ENCODE peak calls at places on chromosomes 5 and 9, in eight cellular contexts. Y is neural progenitor cell, U is body of pancreas, V is OCI-LY7, H is D721Med, T is hepatocyte, L is cardiac muscle cell, P is HFF-Myc. J is an unnamed sample.

GRCh38 chr5:142938201-142938600 is 168.0 kb downstream of the ARHGAP26 start:
- DNase-seq in T (no peak), P (no peak), L (no peak), V (no peak), U (no peak), Y (no peak), H (no peak), J (no peak)

GRCh38 chr9:751137-752051 is 90.1 kb upstream of the DMRT1 start:
- DNase-seq in H (no peak), L (peak), U (no peak), V (peak), Y (no peak), T (no peak), P (no peak), J (no peak)

GRCh38 chr5:153352685-153353219 is 137.7 kb upstream of the GRIA1 start:
- DNase-seq in L (no peak), T (no peak), Y (no peak), P (no peak), H (no peak), V (no peak), U (no peak), J (no peak)

GRCh38 chr5:31531543-31531887 is 378 bp downstream of the DROSHA start:
- DNase-seq in U (peak), T (peak), L (peak), V (peak), Y (peak), P (no peak), H (no peak), J (no peak)

GRCh38 chr9:101388507-101388993 is 3.7 kb upstream of the BAAT start:
- DNase-seq in L (no peak), U (no peak), T (no peak), Y (no peak), H (no peak), V (no peak), P (no peak), J (no peak)

GRCh38 chr5:37888476-37888875 is 48.6 kb upstream of the GDNF start:
- DNase-seq in V (no peak), H (no peak), L (no peak), U (no peak), P (no peak), Y (no peak), T (no peak), J (no peak)

GRCh38 chr9:127076860-127077657 is 45.4 kb downstream of the ANGPTL2 start:
- DNase-seq in U (no peak), H (no peak), Y (no peak), L (no peak), T (no peak), P (no peak), V (no peak), J (peak)

GRCh38 chr5:7244977-7245376 is 151.0 kb upstream of the ADCY2 start:
- DNase-seq in V (no peak), H (no peak), T (no peak), U (no peak), P (no peak), Y (no peak), L (no peak), J (no peak)

GRCh38 chr5:61586096-61587084 is 254.3 kb downstream of the ZSWIM6 start:
- DNase-seq in H (no peak), U (peak), L (peak), P (no peak), Y (no peak), T (no peak), V (no peak), J (no peak)

GRCh38 chr9:122218885-122219855 is 9.6 kb downstream of the LHX6 start:
- DNase-seq in H (no peak), V (no peak), L (peak), Y (peak), P (no peak), T (no peak), U (no peak), J (peak)

GRCh38 chr5:6766558-6767191 is 53.4 kb downstream of the TENT4A start:
- DNase-seq in Y (no peak), L (peak), P (peak), T (peak), U (peak), H (no peak), V (no peak), J (peak)

GRCh38 chr5:151037561-151038291 is 17.3 kb downstream of the GPX3 start:
- DNase-seq in P (no peak), V (no peak), H (no peak), U (peak), T (no peak), Y (no peak), L (peak), J (no peak)

GRCh38 chr9:121634800-121635261 is 16.6 kb upstream of the DAB2IP start:
- DNase-seq in U (no peak), H (no peak), P (no peak), L (peak), V (peak), T (peak), Y (peak), J (no peak)

GRCh38 chr5:120599576-120599975 is 135.5 kb downstream of the PRR16 start:
- DNase-seq in P (no peak), T (no peak), V (no peak), U (peak), L (peak), Y (no peak), H (no peak), J (no peak)

GRCh38 chr5:6013496-6013895 is 364.9 kb downstream of the MED10 start:
- DNase-seq in U (no peak), T (no peak), P (no peak), L (no peak), H (no peak), Y (no peak), V (no peak), J (no peak)

GRCh38 chr5:37938861-37939260 is 99.0 kb upstream of the GDNF start:
- DNase-seq in T (no peak), V (no peak), P (no peak), L (no peak), U (no peak), Y (no peak), H (no peak), J (no peak)

GRCh38 chr9:130410443-130410842 is 34.3 kb upstream of the ASS1 start:
- DNase-seq in P (no peak), Y (no peak), H (no peak), L (no peak), T (no peak), U (no peak), V (no peak), J (no peak)

GRCh38 chr5:134071850-134072207 is 42.7 kb upstream of the TCF7 start:
- DNase-seq in P (no peak), H (no peak), T (no peak), L (no peak), Y (no peak), V (no peak), U (no peak), J (no peak)

GRCh38 chr5:143031781-143032724 is 261.9 kb downstream of the ARHGAP26 start:
- DNase-seq in H (peak), V (no peak), Y (peak), P (no peak), U (no peak), L (no peak), T (no peak), J (no peak)

GRCh38 chr5:36897616-36898015 is 21.0 kb downstream of the NIPBL start:
- DNase-seq in T (no peak), Y (no peak), V (no peak), H (no peak), U (no peak), P (no peak), L (peak), J (no peak)

GRCh38 chr5:29185558-29185957 is 2007.9 kb upstream of the CDH6 start:
- DNase-seq in U (no peak), H (no peak), V (no peak), Y (no peak), P (no peak), T (no peak), L (no peak), J (no peak)

GRCh38 chr5:126811515-126812198 is 34.7 kb downstream of the LMNB1 start:
- DNase-seq in L (peak), Y (no peak), H (no peak), V (no peak), P (no peak), T (no peak), U (no peak), J (no peak)

GRCh38 chr5:56185777-56186311 is 47.3 kb downstream of the ANKRD55 start:
- DNase-seq in U (no peak), P (no peak), Y (no peak), T (no peak), H (no peak), V (no peak), L (no peak), J (no peak)

GRCh38 chr5:57698785-57699184 is 216.2 kb upstream of the ACTBL2 start:
- DNase-seq in T (peak), U (no peak), V (no peak), H (no peak), Y (peak), P (no peak), L (no peak), J (no peak)

GRCh38 chr9:35571113-35571512 is 33.9 kb upstream of the TESK1 start:
- DNase-seq in T (no peak), V (no peak), H (no peak), P (no peak), Y (no peak), U (no peak), L (no peak), J (peak)

GRCh38 chr9:88741335-88741734 is 206.4 kb downstream of the NXNL2 start:
- DNase-seq in P (no peak), H (no peak), Y (peak), T (no peak), U (no peak), L (no peak), V (peak), J (no peak)

GRCh38 chr9:109417585-109418544 is 80.2 kb downstream of the PTPN3 start:
- DNase-seq in L (no peak), H (no peak), T (no peak), V (peak), U (no peak), P (no peak), Y (no peak), J (no peak)

GRCh38 chr9:128142061-128142460 is 7.2 kb upstream of the LCN2 start:
- DNase-seq in P (no peak), Y (no peak), L (no peak), V (no peak), H (no peak), T (no peak), U (no peak), J (no peak)

GRCh38 chr5:161098516-161098915 is 246.5 kb upstream of the ATP10B start:
- DNase-seq in Y (no peak), T (no peak), P (no peak), H (no peak), V (no peak), L (no peak), U (no peak), J (no peak)

GRCh38 chr5:88841212-88841611 is 41.8 kb downstream of the MEF2C start:
- DNase-seq in H (no peak), T (no peak), V (no peak), L (no peak), Y (no peak), P (no peak), U (no peak), J (no peak)

GRCh38 chr5:79493596-79494343 is 20.2 kb downstream of the HOMER1 start:
- DNase-seq in P (no peak), L (no peak), V (no peak), H (no peak), Y (no peak), T (no peak), U (no peak), J (no peak)

GRCh38 chr5:30592833-30593232 is 600.7 kb upstream of the CDH6 start:
- DNase-seq in Y (no peak), T (no peak), V (no peak), H (no peak), U (no peak), L (no peak), P (no peak), J (no peak)

GRCh38 chr5:178208540-178209227 is 4.4 kb downstream of the HNRNPAB start:
- DNase-seq in P (no peak), L (no peak), V (peak), U (no peak), H (no peak), T (no peak), Y (no peak), J (peak)

GRCh38 chr9:121376214-121376830 is 6.3 kb upstream of the STOM start:
- DNase-seq in P (no peak), U (no peak), T (no peak), H (no peak), V (peak), L (peak), Y (no peak), J (no peak)

GRCh38 chr9:99059074-99059894 is 45.6 kb upstream of the TGFBR1 start:
- DNase-seq in V (peak), L (no peak), H (no peak), T (no peak), Y (no peak), U (peak), P (no peak), J (no peak)

GRCh38 chr5:179858586-179859427 is at the start of gene MRNIP:
- DNase-seq in Y (peak), P (peak), L (peak), H (peak), U (peak), T (peak), V (peak), J (peak)
- TF ChIP-seq CTCF in Y (no peak), P (no peak), L (peak), H (no peak), U (peak), T (no peak), V (no peak), J (no peak)

GRCh38 chr9:34253460-34253837 is 74.6 kb downstream of the UBAP1 start:
- DNase-seq in L (peak), H (no peak), T (peak), P (no peak), V (no peak), U (no peak), Y (no peak), J (no peak)

GRCh38 chr9:34256104-34256503 is 73.0 kb downstream of the KIF24 start:
- DNase-seq in P (no peak), V (peak), Y (peak), L (no peak), H (peak), U (peak), T (no peak), J (no peak)

GRCh38 chr9:34254141-34254913 is 74.7 kb downstream of the KIF24 start:
- DNase-seq in T (peak), V (no peak), H (no peak), U (no peak), Y (no peak), L (peak), P (no peak), J (no peak)

GRCh38 chr9:34256987-34257585 is 72.0 kb downstream of the KIF24 start:
- DNase-seq in V (no peak), T (no peak), H (no peak), L (no peak), P (no peak), Y (no peak), U (no peak), J (no peak)

GRCh38 chr9:34254966-34255825 is 73.9 kb downstream of the KIF24 start:
- DNase-seq in Y (no peak), H (no peak), T (no peak), L (peak), U (peak), P (no peak), V (no peak), J (no peak)
- TF ChIP-seq CTCF in Y (no peak), H (no peak), T (no peak), L (no peak), U (no peak), P (no peak), V (no peak), J (no peak)

GRCh38 chr5:159209438-159210305 is at the start of gene RNF145:
- DNase-seq in P (peak), T (peak), L (peak), U (peak), H (peak), Y (peak), V (peak), J (peak)
- TF ChIP-seq CTCF in P (no peak), T (no peak), L (no peak), U (no peak), H (no peak), Y (no peak), V (no peak), J (no peak)

DNA sequence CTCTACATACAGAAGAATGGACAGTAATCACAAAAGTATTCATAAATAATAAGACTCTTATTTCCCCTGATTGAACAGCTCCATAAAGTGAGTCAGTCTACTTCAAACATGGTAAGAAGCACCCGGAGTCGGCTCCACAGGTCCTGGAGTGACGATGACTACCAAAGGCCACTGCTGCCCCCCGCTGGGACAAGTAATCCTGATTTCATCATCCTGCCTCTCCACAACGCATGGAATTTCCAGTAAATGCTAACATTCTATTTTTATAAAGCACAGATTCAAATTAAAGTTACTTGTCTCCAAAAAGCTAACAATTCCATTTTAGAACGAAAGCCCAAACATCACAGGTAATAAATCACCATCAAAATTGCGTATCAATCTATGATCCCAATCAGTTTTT is 16.2 kb downstream of the ATPSCKMT start:
- DNase-seq in H (no peak), V (no peak), Y (peak), L (peak), T (peak), P (peak), U (peak), J (no peak)
- TF ChIP-seq CTCF in H (peak), V (peak), Y (peak), L (peak), T (peak), P (peak), U (peak), J (no peak)

GRCh38 chr5:53335115-53335514 is 145.3 kb upstream of the FST start:
- DNase-seq in T (peak), Y (peak), U (no peak), L (no peak), V (no peak), H (no peak), P (peak), J (no peak)
- TF ChIP-seq CTCF in T (peak), Y (peak), U (no peak), L (no peak), V (no peak), H (no peak), P (peak), J (no peak)

DNA sequence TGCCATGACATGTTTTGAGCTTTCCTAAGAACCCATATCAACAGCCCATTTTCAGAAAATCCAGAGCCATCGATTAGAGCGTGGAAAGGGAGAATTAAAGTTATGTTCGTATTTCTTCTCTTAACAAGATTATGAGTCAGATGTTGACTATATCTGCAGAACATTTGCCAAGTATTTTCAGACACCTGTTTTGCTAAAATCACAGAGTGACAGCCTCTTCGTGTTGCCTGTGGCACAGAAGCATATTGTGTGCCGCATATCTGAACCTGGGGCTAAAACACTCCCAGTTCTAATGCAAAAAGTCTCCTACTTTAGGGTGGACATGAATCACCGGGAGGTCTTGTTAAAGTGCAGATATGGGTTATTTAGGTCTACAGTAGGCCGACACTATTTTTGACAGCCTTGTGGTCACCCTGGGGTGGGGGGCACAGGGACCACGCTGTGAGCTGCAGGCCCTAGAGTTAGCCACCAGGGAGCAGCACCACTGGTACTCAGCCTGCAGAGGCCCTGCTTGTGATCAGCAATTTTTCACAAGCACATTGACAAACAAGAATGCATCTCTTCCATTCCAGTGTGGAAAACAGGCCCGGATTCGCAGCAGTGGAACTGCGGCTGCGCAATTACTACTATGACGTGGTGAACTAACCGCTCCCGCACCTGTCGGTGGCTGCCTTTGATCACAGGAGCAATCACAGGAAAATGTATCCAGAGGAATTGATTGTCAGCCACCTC is 93.5 kb downstream of the SYK start:
- DNase-seq in T (no peak), H (no peak), U (no peak), L (no peak), P (no peak), Y (peak), V (peak), J (no peak)
- TF ChIP-seq CTCF in T (peak), H (peak), U (peak), L (peak), P (peak), Y (peak), V (peak), J (no peak)